ENCODE peak calls at places on chromosomes 1 and 21, in eight cellular contexts. J, I, R, C, Q, O, L and U are unnamed samples.

GRCh38 chr1:35324486-35324885 is 56.0 kb downstream of the ZMYM4 start:
- DNase-seq in J (peak; percentile 31), I (no peak), R (no peak), C (no peak), Q (peak; percentile 67), O (no peak), L (no peak), U (no peak)

GRCh38 chr1:240732390-240732789 is 120.4 kb upstream of the GREM2 start:
- DNase-seq in J (peak; percentile 77), I (peak; percentile 68), R (peak; percentile 88), C (no peak), Q (peak; percentile 80), O (no peak), L (no peak), U (peak; percentile 5)

GRCh38 chr1:93668121-93668520 is 13.5 kb downstream of the BCAR3 start:
- DNase-seq in J (no peak), I (no peak), R (no peak), C (no peak), Q (no peak), O (no peak), L (no peak), U (no peak)

GRCh38 chr1:86382878-86383277 is 13.2 kb downstream of the ODF2L start:
- DNase-seq in J (peak; percentile 48), I (no peak), R (no peak), C (no peak), Q (peak; percentile 59), O (no peak), L (no peak), U (no peak)

GRCh38 chr21:15744926-15745325 is 15.1 kb downstream of the USP25 start:
- DNase-seq in J (no peak), I (no peak), R (no peak), C (no peak), Q (no peak), O (no peak), L (no peak), U (no peak)

GRCh38 chr1:20732071-20732587 is 374 bp downstream of the SH2D5 start:
- DNase-seq in J (peak; percentile 51), I (peak; percentile 72), R (peak; percentile 82), C (no peak), Q (peak; percentile 52), O (no peak), L (peak; percentile 71), U (no peak)

GRCh38 chr1:156477526-156478249 is 22.9 kb downstream of the MEF2D start:
- DNase-seq in J (no peak), I (no peak), R (no peak), C (no peak), Q (no peak), O (no peak), L (no peak), U (no peak)

GRCh38 chr1:67814121-67814772 is 19.0 kb downstream of the GNG12 start:
- DNase-seq in J (peak; percentile 55), I (no peak), R (no peak), C (no peak), Q (peak; percentile 47), O (no peak), L (no peak), U (no peak)

GRCh38 chr1:14009576-14009975 is 309.6 kb downstream of the PRDM2 start:
- DNase-seq in J (no peak), I (no peak), R (no peak), C (no peak), Q (no peak), O (no peak), L (no peak), U (no peak)

GRCh38 chr1:17777330-17777729 is 22.2 kb downstream of the ACTL8 start:
- DNase-seq in J (no peak), I (no peak), R (no peak), C (no peak), Q (no peak), O (no peak), L (no peak), U (no peak)

DNA sequence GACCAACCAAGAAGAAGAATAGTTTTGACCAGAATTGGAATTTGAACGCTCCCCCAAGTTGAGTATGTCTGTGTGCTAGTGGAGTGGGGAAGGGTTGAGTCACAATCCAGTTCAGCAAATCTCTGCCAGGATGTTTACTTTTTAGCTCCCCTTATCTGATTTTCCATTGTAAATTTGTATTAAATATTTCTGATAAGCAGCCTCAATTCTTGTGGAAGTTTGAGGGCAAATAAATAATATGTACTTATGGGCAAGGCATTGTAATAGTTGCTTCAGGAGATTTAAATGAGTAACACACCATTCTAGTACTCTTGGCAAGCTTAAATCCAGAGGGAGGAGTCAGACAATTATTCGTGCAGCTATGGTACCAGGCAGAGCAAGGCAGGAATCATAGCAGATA is 14.4 kb downstream of the CXADR start:
- DNase-seq in J (peak; percentile 67), I (no peak), R (peak; percentile 78), C (no peak), Q (peak; percentile 45), O (no peak), L (peak; percentile 56), U (no peak)
- H3K4me3 ChIP-seq in J (no peak overlapping the region), I (no peak overlapping the region), R (no peak overlapping the region), C (no peak overlapping the region), Q (no peak overlapping the region), O (no peak overlapping the region), L (no peak overlapping the region), U (no peak overlapping the region)

DNA sequence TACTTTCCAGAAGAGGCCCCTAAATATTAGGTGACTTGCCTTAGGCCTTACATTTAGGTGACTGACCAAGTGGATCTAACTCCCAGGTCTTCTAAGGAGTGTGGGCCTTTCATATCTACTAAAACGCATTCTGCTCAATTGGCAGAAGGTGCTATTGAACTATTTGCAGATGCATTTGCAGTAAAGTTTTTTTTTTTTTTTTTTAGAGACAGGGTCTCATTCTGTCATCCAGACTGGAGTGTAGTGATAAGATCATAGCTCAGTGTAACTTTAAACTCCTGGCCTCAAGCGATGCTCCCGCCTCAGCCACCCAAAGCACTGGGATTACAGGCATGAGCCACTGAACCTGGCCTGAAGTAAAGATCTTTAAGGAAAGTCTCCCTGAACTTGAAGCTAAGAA is 13.0 kb upstream of the ACBD6 start:
- DNase-seq in J (no peak), I (no peak), R (no peak), C (no peak), Q (no peak), O (no peak), L (no peak), U (no peak)
- TF ChIP-seq CTCF in J (no peak), I (no peak), R (no peak), C (no peak), Q (no peak), O (no peak), L (no peak), U (no peak)

DNA sequence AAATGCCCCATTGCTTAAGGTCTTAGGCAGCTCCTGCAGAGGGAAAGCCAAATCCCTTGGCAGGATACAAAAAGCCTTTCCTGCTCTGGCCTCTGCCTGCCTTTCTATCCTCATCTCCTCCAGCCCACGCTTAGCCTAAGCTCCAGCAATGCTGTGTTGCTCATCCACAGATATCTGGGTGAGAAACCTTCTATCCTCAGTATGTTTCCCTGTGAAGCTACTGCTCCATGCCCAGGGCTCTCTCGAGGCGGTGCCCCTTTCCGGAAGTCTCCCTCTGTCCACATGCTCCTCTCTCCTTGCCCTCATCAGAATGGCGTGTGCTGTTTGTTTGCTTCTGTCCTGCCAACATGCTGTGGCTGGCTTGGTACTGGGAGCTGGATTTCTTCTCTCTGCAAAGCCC is 37.1 kb upstream of the CCSAP start:
- DNase-seq in J (no peak), I (no peak), R (no peak), C (no peak), Q (no peak), O (no peak), L (no peak), U (no peak)
- H3K4me3 ChIP-seq in J (no peak overlapping the region), I (no peak overlapping the region), R (no peak overlapping the region), C (no peak overlapping the region), Q (no peak overlapping the region), O (no peak overlapping the region), L (no peak overlapping the region), U (no peak overlapping the region)

GRCh38 chr1:25523512-25523911 is 19.9 kb upstream of the LDLRAP1 start:
- DNase-seq in J (no peak), I (no peak), R (peak; percentile 44), C (peak; percentile 15), Q (peak; percentile 29), O (no peak), L (no peak), U (no peak)
- TF ChIP-seq CTCF in J (no peak), I (no peak), R (peak; percentile 47), C (no peak), Q (peak; percentile 21), O (peak; percentile 19), L (no peak), U (no peak)